ENCODE peak calls at places on chromosomes 1 and 21, in six cellular contexts. L is aorta; T is A549; S is activated T-helper 1 cell treated with anti-CD3 and anti-CD28 coated beads, Interleukin-2, amount 50 U/mL, for 16 hours; E is NCI-H1092 treated with DMSO at 0.1 percent for 48 hours; F is NT2/D1. U is an unnamed sample.
A peak's percentile ranks its signal among the peaks of the same experiment; 100 is the strongest.

GRCh38 chr1:16073490-16074104 is at the start of gene FAM131C:
- DNase-seq in F (no peak), S (no peak), L (no peak), E (no peak), T (peak; percentile 46), U (no peak)

GRCh38 chr1:37094302-37094701 is 60.0 kb upstream of the GRIK3 start:
- DNase-seq in T (no peak), F (no peak), S (no peak), L (no peak), E (peak; percentile 60), U (no peak)

GRCh38 chr1:177172866-177173265 is 2.1 kb downstream of the BRINP2 start:
- DNase-seq in F (no peak), S (no peak), T (peak; percentile 6), E (no peak), L (no peak), U (no peak)

GRCh38 chr1:118963456-118964430 is 24.4 kb downstream of the TBX15 start:
- DNase-seq in S (no peak), L (no peak), T (peak; percentile 55), F (no peak), E (no peak), U (no peak)

GRCh38 chr21:42681296-42682206 is 28.1 kb downstream of the PDE9A start:
- DNase-seq in E (no peak), T (no peak), L (no peak), F (no peak), S (no peak), U (no peak)

GRCh38 chr1:212651977-212652376 is 43.4 kb downstream of the ATF3 start:
- DNase-seq in S (no peak), L (no peak), E (no peak), F (no peak), T (no peak), U (no peak)

GRCh38 chr1:169457443-169457842 is 28.3 kb downstream of the SLC19A2 start:
- DNase-seq in T (no peak), E (no peak), L (no peak), F (no peak), S (no peak), U (no peak)

GRCh38 chr1:57729181-57729580 is 305.3 kb upstream of the DAB1 start:
- DNase-seq in S (no peak), T (no peak), F (no peak), L (no peak), E (no peak), U (no peak)

U was measured in GF-D8.